ENCODE peak calls at places on chromosomes 11 and 22, in five cellular contexts. One of them, this sample, is unnamed.

GRCh38 chr11:122181893-122182292 is 65.9 kb upstream of the BLID start:
- DNase-seq in SK-N-SH: no peak
- DNase-seq in GM12878: no peak
- DNase-seq in HepG2: no peak
- DNase-seq in K562: no peak
- DNase-seq in this sample: no peak

GRCh38 chr11:94653561-94653960 is 86.4 kb downstream of the PIWIL4 start:
- DNase-seq in HepG2: no peak
- DNase-seq in K562: no peak
- DNase-seq in SK-N-SH: no peak
- DNase-seq in GM12878: no peak
- DNase-seq in this sample: no peak

GRCh38 chr11:110087820-110088534 is 5.2 kb upstream of the ZC3H12C start:
- DNase-seq in GM12878: no peak
- DNase-seq in K562: no peak
- DNase-seq in SK-N-SH: no peak
- DNase-seq in HepG2: no peak
- DNase-seq in this sample: no peak

GRCh38 chr22:49871482-49871881 is 17.8 kb downstream of the ZBED4 start:
- DNase-seq in GM12878: no peak
- DNase-seq in K562: peak
- DNase-seq in SK-N-SH: no peak
- DNase-seq in HepG2: no peak
- DNase-seq in this sample: no peak

GRCh38 chr11:112630496-112630895 is 330.7 kb upstream of the NCAM1 start:
- DNase-seq in GM12878: no peak
- DNase-seq in HepG2: no peak
- DNase-seq in SK-N-SH: no peak
- DNase-seq in K562: no peak
- DNase-seq in this sample: no peak

GRCh38 chr11:92527467-92527866 is 302.8 kb downstream of the FAT3 start:
- DNase-seq in K562: no peak
- DNase-seq in GM12878: no peak
- DNase-seq in SK-N-SH: no peak
- DNase-seq in HepG2: no peak
- DNase-seq in this sample: no peak

GRCh38 chr22:47656806-47657205 is 894.4 kb downstream of the TBC1D22A start:
- DNase-seq in HepG2: no peak
- DNase-seq in SK-N-SH: no peak
- DNase-seq in GM12878: no peak
- DNase-seq in K562: no peak
- DNase-seq in this sample: no peak

GRCh38 chr11:120032766-120033390 is 105.0 kb downstream of the TRIM29 start:
- DNase-seq in HepG2: no peak
- DNase-seq in SK-N-SH: peak
- DNase-seq in K562: no peak
- DNase-seq in GM12878: no peak
- DNase-seq in this sample: no peak

GRCh38 chr11:64759722-64760719 is at the start of gene PYGM:
- DNase-seq in HepG2: no peak
- DNase-seq in SK-N-SH: peak
- DNase-seq in K562: peak
- DNase-seq in GM12878: no peak
- DNase-seq in this sample: no peak

GRCh38 chr11:118079507-118079906 is 2.6 kb downstream of the TMPRSS4 start:
- DNase-seq in K562: no peak
- DNase-seq in HepG2: no peak
- DNase-seq in SK-N-SH: no peak
- DNase-seq in GM12878: no peak
- DNase-seq in this sample: no peak

GRCh38 chr11:125070699-125071254 is 7.7 kb downstream of the SLC37A2 start:
- DNase-seq in GM12878: peak
- DNase-seq in SK-N-SH: no peak
- DNase-seq in HepG2: peak
- DNase-seq in K562: peak
- DNase-seq in this sample: no peak

GRCh38 chr11:94423467-94423866 is 22.2 kb upstream of the GPR83 start:
- DNase-seq in K562: no peak
- DNase-seq in GM12878: no peak
- DNase-seq in HepG2: no peak
- DNase-seq in SK-N-SH: no peak
- DNase-seq in this sample: no peak

GRCh38 chr11:92770419-92770818 is 199.0 kb upstream of the MTNR1B start:
- DNase-seq in GM12878: no peak
- DNase-seq in K562: no peak
- DNase-seq in HepG2: no peak
- DNase-seq in SK-N-SH: no peak
- DNase-seq in this sample: no peak

GRCh38 chr22:49307071-49307830 is 520.4 kb downstream of the BRD1 start:
- DNase-seq in HepG2: no peak
- DNase-seq in GM12878: no peak
- DNase-seq in SK-N-SH: no peak
- DNase-seq in K562: no peak
- DNase-seq in this sample: no peak

GRCh38 chr11:1931326-1931725 is 11.8 kb downstream of the TNNT3 start:
- DNase-seq in SK-N-SH: peak
- DNase-seq in K562: no peak
- DNase-seq in HepG2: no peak
- DNase-seq in GM12878: no peak
- DNase-seq in this sample: no peak

GRCh38 chr22:40176921-40177737 is 596 bp upstream of the TNRC6B start:
- DNase-seq in HepG2: peak
- DNase-seq in K562: peak
- DNase-seq in SK-N-SH: no peak
- DNase-seq in GM12878: peak
- DNase-seq in this sample: no peak

GRCh38 chr22:22681221-22681739 is 36.9 kb downstream of the GGTLC2 start:
- DNase-seq in HepG2: no peak
- DNase-seq in K562: no peak
- DNase-seq in SK-N-SH: no peak
- DNase-seq in GM12878: no peak
- DNase-seq in this sample: no peak

GRCh38 chr11:1411301-1411700 is 21.6 kb downstream of the BRSK2 start:
- DNase-seq in HepG2: no peak
- DNase-seq in SK-N-SH: peak
- DNase-seq in K562: no peak
- DNase-seq in GM12878: no peak
- DNase-seq in this sample: no peak

GRCh38 chr11:45374632-45375031 is 88.5 kb upstream of the SYT13 start:
- DNase-seq in SK-N-SH: no peak
- DNase-seq in HepG2: no peak
- DNase-seq in GM12878: no peak
- DNase-seq in K562: no peak
- DNase-seq in this sample: no peak
- TF ChIP-seq FOXM1 in SK-N-SH: no peak
- TF ChIP-seq FOXM1 in HepG2: no peak
- TF ChIP-seq FOXM1 in GM12878: no peak
- TF ChIP-seq FOXM1 in K562: no peak
- TF ChIP-seq FOXM1 in this sample: no peak

GRCh38 chr11:12266943-12267342 is 110.4 kb upstream of the PARVA start:
- DNase-seq in HepG2: no peak
- DNase-seq in GM12878: no peak
- DNase-seq in K562: no peak
- DNase-seq in SK-N-SH: no peak
- DNase-seq in this sample: no peak
- TF ChIP-seq FOXM1 in HepG2: no peak
- TF ChIP-seq FOXM1 in GM12878: no peak
- TF ChIP-seq FOXM1 in K562: no peak
- TF ChIP-seq FOXM1 in SK-N-SH: no peak
- TF ChIP-seq FOXM1 in this sample: no peak

GRCh38 chr11:63558459-63559157 is 4.6 kb downstream of the PLAAT2 start:
- DNase-seq in GM12878: no peak
- DNase-seq in K562: no peak
- DNase-seq in SK-N-SH: no peak
- DNase-seq in HepG2: no peak
- DNase-seq in this sample: no peak

GRCh38 chr11:63564056-63564784 is 1.0 kb upstream of the PLAAT2 start:
- DNase-seq in GM12878: peak
- DNase-seq in HepG2: no peak
- DNase-seq in SK-N-SH: no peak
- DNase-seq in K562: no peak
- DNase-seq in this sample: no peak

GRCh38 chr11:63557548-63557947 is 5.6 kb downstream of the PLAAT2 start:
- DNase-seq in GM12878: no peak
- DNase-seq in K562: no peak
- DNase-seq in SK-N-SH: no peak
- DNase-seq in HepG2: no peak
- DNase-seq in this sample: no peak

GRCh38 chr11:63563201-63564055 is at the start of gene PLAAT2:
- DNase-seq in GM12878: no peak
- DNase-seq in SK-N-SH: no peak
- DNase-seq in HepG2: no peak
- DNase-seq in K562: no peak
- DNase-seq in this sample: no peak

GRCh38 chr11:63560506-63561179 is 2.5 kb downstream of the PLAAT2 start:
- DNase-seq in HepG2: no peak
- DNase-seq in K562: no peak
- DNase-seq in SK-N-SH: no peak
- DNase-seq in GM12878: no peak
- DNase-seq in this sample: no peak
- TF ChIP-seq FOXM1 in HepG2: no peak
- TF ChIP-seq FOXM1 in K562: no peak
- TF ChIP-seq FOXM1 in SK-N-SH: no peak
- TF ChIP-seq FOXM1 in GM12878: no peak
- TF ChIP-seq FOXM1 in this sample: no peak

DNA sequence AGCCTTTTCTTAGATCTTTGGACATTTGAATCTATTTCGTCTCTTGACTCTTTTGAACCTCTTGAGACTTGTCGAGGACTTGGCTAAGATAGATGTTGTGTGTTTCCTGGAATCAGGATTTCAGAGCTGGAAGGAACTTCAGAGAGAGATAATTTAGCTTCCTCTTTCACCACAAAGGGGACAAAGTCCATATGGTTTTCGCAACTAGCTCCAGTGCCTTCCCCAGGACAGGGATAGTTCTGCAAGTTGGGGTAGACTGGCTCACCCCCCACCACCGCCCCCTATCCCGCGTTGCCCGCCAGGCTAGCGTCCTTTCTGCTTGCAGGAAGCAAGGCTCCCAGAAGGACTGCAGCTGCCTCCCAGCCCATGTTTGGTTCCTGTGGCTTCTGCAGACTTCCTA is 75.7 kb upstream of the MYO18B start:
- DNase-seq in HepG2: peak
- DNase-seq in SK-N-SH: no peak
- DNase-seq in K562: no peak
- DNase-seq in GM12878: no peak
- DNase-seq in this sample: no peak
- TF ChIP-seq FOXM1 in HepG2: no peak
- TF ChIP-seq FOXM1 in SK-N-SH: no peak
- TF ChIP-seq FOXM1 in K562: no peak
- TF ChIP-seq FOXM1 in GM12878: no peak
- TF ChIP-seq FOXM1 in this sample: no peak

DNA sequence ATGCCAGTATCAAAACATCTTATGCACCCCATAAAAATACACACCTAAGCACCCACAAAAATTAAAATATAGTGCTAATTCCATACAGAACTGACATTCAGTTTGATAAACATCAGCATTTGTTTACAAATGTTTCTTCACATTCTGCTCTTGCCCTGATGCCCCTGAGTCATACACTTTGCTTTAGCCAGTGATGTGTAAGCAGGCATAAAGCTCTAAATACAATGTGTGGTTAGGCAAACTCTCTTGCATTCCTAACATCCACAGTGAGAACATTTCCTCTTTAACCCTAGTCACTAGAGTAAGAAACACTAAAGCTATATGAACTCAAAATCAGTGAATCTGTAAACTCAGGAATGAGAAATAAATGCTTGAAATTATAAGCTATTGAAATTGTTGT is 1060.7 kb downstream of the FAM181B start:
- DNase-seq in GM12878: no peak
- DNase-seq in HepG2: no peak
- DNase-seq in SK-N-SH: no peak
- DNase-seq in K562: no peak
- DNase-seq in this sample: no peak
- TF ChIP-seq FOXM1 in GM12878: no peak
- TF ChIP-seq FOXM1 in HepG2: no peak
- TF ChIP-seq FOXM1 in SK-N-SH: no peak
- TF ChIP-seq FOXM1 in K562: no peak
- TF ChIP-seq FOXM1 in this sample: no peak

GRCh38 chr11:79049627-79050238 is 391.1 kb downstream of the TENM4 start:
- DNase-seq in GM12878: no peak
- DNase-seq in K562: no peak
- DNase-seq in SK-N-SH: no peak
- DNase-seq in HepG2: peak
- DNase-seq in this sample: no peak

GRCh38 chr11:79047980-79048379 is 392.9 kb downstream of the TENM4 start:
- DNase-seq in HepG2: no peak
- DNase-seq in SK-N-SH: no peak
- DNase-seq in GM12878: no peak
- DNase-seq in K562: no peak
- DNase-seq in this sample: no peak

GRCh38 chr11:79047356-79047755 is 393.5 kb downstream of the TENM4 start:
- DNase-seq in GM12878: no peak
- DNase-seq in SK-N-SH: no peak
- DNase-seq in K562: no peak
- DNase-seq in HepG2: no peak
- DNase-seq in this sample: no peak

GRCh38 chr11:79052539-79052938 is 388.3 kb downstream of the TENM4 start:
- DNase-seq in SK-N-SH: no peak
- DNase-seq in K562: peak
- DNase-seq in HepG2: no peak
- DNase-seq in GM12878: no peak
- DNase-seq in this sample: peak

GRCh38 chr11:79050784-79051183 is 390.0 kb downstream of the TENM4 start:
- DNase-seq in GM12878: no peak
- DNase-seq in SK-N-SH: no peak
- DNase-seq in K562: no peak
- DNase-seq in HepG2: no peak
- DNase-seq in this sample: no peak
- TF ChIP-seq FOXM1 in GM12878: no peak
- TF ChIP-seq FOXM1 in SK-N-SH: no peak
- TF ChIP-seq FOXM1 in K562: no peak
- TF ChIP-seq FOXM1 in HepG2: no peak
- TF ChIP-seq FOXM1 in this sample: no peak

GRCh38 chr11:29022676-29023075 is 914.5 kb downstream of the METTL15 start:
- DNase-seq in K562: no peak
- DNase-seq in GM12878: no peak
- DNase-seq in SK-N-SH: no peak
- DNase-seq in HepG2: no peak
- DNase-seq in this sample: no peak

GRCh38 chr11:29019960-29020683 is 911.9 kb downstream of the METTL15 start:
- DNase-seq in HepG2: no peak
- DNase-seq in K562: no peak
- DNase-seq in GM12878: no peak
- DNase-seq in SK-N-SH: no peak
- DNase-seq in this sample: no peak

GRCh38 chr11:29029452-29029851 is 921.3 kb downstream of the METTL15 start:
- DNase-seq in GM12878: no peak
- DNase-seq in SK-N-SH: no peak
- DNase-seq in HepG2: no peak
- DNase-seq in K562: no peak
- DNase-seq in this sample: no peak

GRCh38 chr11:29024386-29024785 is 916.2 kb downstream of the METTL15 start:
- DNase-seq in SK-N-SH: no peak
- DNase-seq in HepG2: no peak
- DNase-seq in GM12878: no peak
- DNase-seq in K562: no peak
- DNase-seq in this sample: no peak

GRCh38 chr11:29025001-29025400 is 916.8 kb downstream of the METTL15 start:
- DNase-seq in HepG2: no peak
- DNase-seq in GM12878: no peak
- DNase-seq in SK-N-SH: no peak
- DNase-seq in K562: no peak
- DNase-seq in this sample: no peak
- TF ChIP-seq FOXM1 in HepG2: no peak
- TF ChIP-seq FOXM1 in GM12878: no peak
- TF ChIP-seq FOXM1 in SK-N-SH: no peak
- TF ChIP-seq FOXM1 in K562: no peak
- TF ChIP-seq FOXM1 in this sample: no peak